ENCODE peak calls at places on chromosomes 5 and 9, in five cellular contexts. R is foreskin fibroblast; U is CD8-positive, alpha-beta T cell; G is RWPE1; D is GM23338. A is an unnamed sample.

GRCh38 chr9:90881648-90882047 is 80.0 kb downstream of the SYK start:
- DNase-seq in R (no peak), G (no peak), U (no peak), D (no peak), A (no peak)

GRCh38 chr5:150113047-150113744 is 26.8 kb upstream of the CSF1R start:
- DNase-seq in G (peak), D (peak), U (peak), R (no peak), A (no peak)

GRCh38 chr5:176726746-176727527 is 79.7 kb downstream of the TSPAN17 start:
- DNase-seq in G (no peak), R (no peak), U (no peak), D (no peak), A (no peak)

GRCh38 chr5:4720831-4721230 is 419.3 kb upstream of the ADAMTS16 start:
- DNase-seq in R (no peak), G (no peak), U (no peak), D (no peak), A (no peak)

GRCh38 chr9:93037476-93037971 is 21.0 kb upstream of the SUSD3 start:
- DNase-seq in G (no peak), D (no peak), U (no peak), R (no peak), A (no peak)

GRCh38 chr9:83554278-83554677 is 16.1 kb upstream of the FRMD3 start:
- DNase-seq in G (no peak), R (no peak), D (no peak), U (no peak), A (no peak)

GRCh38 chr5:66666778-66667177 is 70.6 kb downstream of the MAST4 start:
- DNase-seq in R (no peak), G (peak), U (no peak), D (peak), A (peak)

GRCh38 chr5:518721-519120 is 5.5 kb downstream of the SLC9A3 start:
- DNase-seq in D (no peak), U (no peak), G (no peak), R (no peak), A (no peak)

GRCh38 chr5:172453206-172453985 is 929 bp downstream of the SH3PXD2B start:
- DNase-seq in U (no peak), G (peak), D (peak), R (peak), A (peak)

GRCh38 chr5:141478321-141478945 is 2.7 kb downstream of the PCDHGC3 start:
- DNase-seq in G (peak), R (no peak), U (no peak), D (peak), A (no peak)

GRCh38 chr5:141477815-141478214 is 2.0 kb downstream of the PCDHGC3 start:
- DNase-seq in G (no peak), R (no peak), U (no peak), D (no peak), A (no peak)

GRCh38 chr5:141477169-141477568 is 1.4 kb downstream of the PCDHGC3 start:
- DNase-seq in D (no peak), R (no peak), U (no peak), G (no peak), A (no peak)

GRCh38 chr5:141476132-141476909 is 555 bp downstream of the PCDHGC3 start:
- DNase-seq in R (peak), G (peak), U (no peak), D (peak), A (peak)

DNA sequence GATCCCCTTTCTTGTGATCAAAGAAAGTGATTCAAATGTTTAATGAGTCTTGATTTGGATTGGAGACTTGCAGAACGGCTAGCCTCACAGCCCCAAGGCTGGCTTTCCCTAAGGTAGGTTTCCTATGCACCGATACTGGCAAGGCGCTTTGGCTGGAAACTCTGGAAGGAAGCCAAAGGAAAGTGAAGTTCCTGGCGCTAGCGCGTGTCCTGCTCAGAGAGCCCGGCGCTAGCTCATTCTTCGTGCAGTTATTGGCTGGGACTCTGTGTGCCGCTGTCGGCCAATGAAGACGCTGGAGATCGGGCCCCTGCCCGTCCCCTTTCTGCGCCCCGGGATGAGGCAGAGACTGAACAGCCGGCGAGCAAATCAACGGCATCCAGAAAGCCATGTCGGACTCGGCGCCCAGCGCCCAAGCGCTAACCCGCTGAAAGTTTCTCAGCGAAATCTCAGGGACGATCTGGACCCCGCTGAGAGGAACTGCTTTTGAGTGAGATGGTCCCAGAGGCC is at the start of gene PCDHGC3:
- DNase-seq in U (no peak), R (peak), G (peak), D (peak), A (peak)
- TF ChIP-seq CTCF in U (no peak), R (peak), G (peak), D (no peak), A (no peak)

GRCh38 chr5:50441479-50441815 is 359 bp upstream of the EMB start:
- DNase-seq in R (no peak), D (no peak), G (no peak), U (no peak), A (no peak)
- TF ChIP-seq CTCF in R (no peak), D (no peak), G (no peak), U (no peak), A (no peak)

GRCh38 chr5:75668348-75668895 is 48.8 kb downstream of the POC5 start:
- DNase-seq in G (no peak), R (no peak), U (no peak), D (no peak), A (no peak)

GRCh38 chr5:75664933-75665332 is 52.3 kb downstream of the POC5 start:
- DNase-seq in D (no peak), U (no peak), R (no peak), G (no peak), A (no peak)

GRCh38 chr5:75666801-75667200 is 50.4 kb downstream of the POC5 start:
- DNase-seq in D (peak), R (no peak), G (no peak), U (no peak), A (no peak)

GRCh38 chr5:75668988-75669760 is 48.1 kb downstream of the POC5 start:
- DNase-seq in G (peak), U (peak), D (no peak), R (no peak), A (peak)

GRCh38 chr5:75667586-75667985 is 49.7 kb downstream of the POC5 start:
- DNase-seq in G (no peak), R (no peak), D (peak), U (no peak), A (no peak)
- TF ChIP-seq CTCF in G (no peak), R (no peak), D (peak), U (no peak), A (no peak)

DNA sequence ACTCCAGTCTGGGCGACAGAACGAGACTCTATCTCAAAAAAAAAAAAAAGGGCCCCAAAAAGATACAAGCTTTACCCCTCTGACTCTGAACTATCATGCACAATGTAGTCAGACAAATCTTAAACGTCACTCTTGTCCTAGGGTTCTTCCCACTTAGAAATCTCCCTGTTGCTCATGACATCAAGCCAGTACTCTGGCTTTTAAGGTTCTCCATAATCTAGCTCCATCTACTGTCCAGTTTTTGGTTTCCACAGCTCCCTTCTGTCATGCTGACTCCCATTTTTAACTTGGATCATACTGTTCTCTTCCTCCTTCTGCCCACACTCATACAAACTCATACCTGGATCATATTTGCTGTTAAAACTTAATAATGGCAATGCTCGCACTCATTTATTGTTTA is 156.7 kb upstream of the TLX3 start:
- DNase-seq in D (no peak), G (peak), U (no peak), R (peak), A (no peak)
- TF ChIP-seq CTCF in D (no peak), G (no peak), U (no peak), R (peak), A (no peak)

DNA sequence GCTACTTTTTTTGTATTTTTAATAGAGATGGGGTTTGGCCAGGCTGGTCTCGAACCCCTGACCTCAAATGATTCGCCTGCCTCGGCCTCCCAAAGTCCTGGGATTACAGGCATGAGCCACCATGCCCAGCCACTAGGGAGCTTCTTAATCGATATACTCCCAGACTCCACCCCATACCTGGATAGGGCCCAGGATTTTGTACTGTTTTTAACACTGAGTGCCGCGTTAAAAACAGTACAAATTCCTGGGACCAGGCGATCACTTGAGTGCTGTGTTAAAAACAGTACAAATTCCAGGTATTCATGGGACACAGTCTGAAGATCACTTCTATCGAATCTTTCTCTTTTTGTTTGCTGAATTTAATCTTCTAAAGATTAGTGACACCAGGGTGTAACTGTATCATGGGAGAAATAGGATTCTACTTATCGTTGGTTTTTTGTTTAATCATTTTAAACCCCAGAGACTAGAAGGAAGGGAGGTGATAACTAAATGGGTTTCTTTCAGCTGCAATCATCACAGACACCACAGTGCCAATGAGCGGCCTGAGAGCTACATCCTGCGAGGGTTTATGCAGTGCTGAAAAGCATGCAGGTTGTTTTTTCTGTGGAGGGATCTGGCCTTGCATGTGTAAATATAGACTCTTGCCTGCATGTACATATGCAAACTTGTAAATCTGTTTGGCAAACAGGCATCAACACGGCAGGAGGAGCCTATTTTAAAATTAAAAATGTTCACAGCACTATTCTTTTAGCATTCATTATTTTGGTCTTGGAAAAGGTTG is 303.8 kb upstream of the WWC1 start:
- DNase-seq in R (no peak), D (peak), G (no peak), U (no peak), A (no peak)
- TF ChIP-seq CTCF in R (no peak), D (peak), G (no peak), U (no peak), A (no peak)

DNA sequence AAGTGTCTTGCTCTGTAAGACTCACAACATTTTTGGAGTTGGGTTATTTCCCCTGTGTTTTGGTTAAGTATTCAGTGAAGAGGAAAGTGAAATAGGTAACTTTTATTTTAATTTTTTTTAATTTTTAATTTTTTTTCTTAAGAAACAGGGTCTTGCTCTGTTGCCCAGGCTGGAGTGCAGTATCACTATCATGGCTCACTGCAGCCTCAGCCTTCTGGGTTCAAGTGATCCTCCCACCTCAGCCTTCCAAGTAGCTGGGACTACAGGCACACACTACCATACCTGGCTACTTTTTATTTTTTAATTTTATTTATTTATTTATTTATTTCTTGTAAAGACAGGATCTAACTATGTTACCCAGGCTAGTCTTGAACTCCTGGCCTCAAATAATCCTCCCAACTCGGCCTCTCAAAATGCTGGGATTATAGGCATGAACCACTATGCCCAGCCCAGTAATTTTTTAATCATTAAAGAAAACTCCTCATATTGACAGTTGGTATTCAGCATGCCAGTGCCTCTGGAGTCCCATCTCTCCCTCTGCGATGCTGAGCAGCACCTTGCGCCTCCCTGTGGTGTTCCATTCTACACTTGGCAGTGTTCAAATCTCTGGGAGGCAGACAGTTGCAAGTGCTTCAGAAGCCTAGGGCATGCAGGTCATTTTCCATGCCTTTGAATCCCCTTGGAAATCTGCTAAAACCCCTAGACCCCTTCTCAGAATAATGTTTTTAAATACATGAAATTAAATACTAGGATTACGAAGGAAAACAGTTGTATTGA is 41.1 kb downstream of the GARNL3 start:
- DNase-seq in G (no peak), D (peak), U (no peak), R (no peak), A (no peak)
- TF ChIP-seq CTCF in G (no peak), D (peak), U (no peak), R (no peak), A (no peak)

A was measured in Calu3.